ENCODE peak calls at places on chromosome 20, in nine cellular contexts. C is SJSA1, H is AG04450, T is suprapubic skin, E is breast epithelium, Y is substantia nigra, Z is upper lobe of right lung, Q is neural progenitor cell, V is lower lobe of right lung. P is an unnamed sample.
A peak's percentile ranks its signal among the peaks of the same experiment; 100 is the strongest.

GRCh38 chr20:10758446-10758845 is 84.6 kb upstream of the JAG1 start:
- DNase-seq in C (peak; percentile 53), H (no peak), T (no peak), E (no peak), Y (no peak), Z (no peak), Q (no peak), V (no peak), P (no peak)

GRCh38 chr20:38325167-38325566 is 21.1 kb upstream of the LBP start:
- DNase-seq in C (no peak), H (no peak), T (no peak), E (no peak), Y (no peak), Z (no peak), Q (no peak), V (no peak), P (no peak)

GRCh38 chr20:22446613-22447447 is 137.5 kb downstream of the FOXA2 start:
- DNase-seq in C (peak; percentile 47), H (no peak), T (no peak), E (no peak), Y (no peak), Z (no peak), Q (no peak), V (peak; percentile 55), P (no peak)

GRCh38 chr20:23264545-23264944 is 86.0 kb upstream of the NXT1 start:
- DNase-seq in C (no peak), H (no peak), T (no peak), E (no peak), Y (no peak), Z (no peak), Q (no peak), V (no peak), P (no peak)

GRCh38 chr20:2330090-2330695 is 34.4 kb downstream of the TGM3 start:
- DNase-seq in C (no peak), H (no peak), T (no peak), E (no peak), Y (no peak), Z (no peak), Q (no peak), V (no peak), P (no peak)

GRCh38 chr20:54058420-54059139 is 11.8 kb downstream of the BCAS1 start:
- DNase-seq in C (no peak), H (no peak), T (no peak), E (no peak), Y (no peak), Z (no peak), Q (no peak), V (no peak), P (no peak)

GRCh38 chr20:22462975-22463914 is 121.1 kb downstream of the FOXA2 start:
- DNase-seq in C (no peak), H (no peak), T (no peak), E (no peak), Y (no peak), Z (no peak), Q (peak; percentile 37), V (no peak), P (no peak)

GRCh38 chr20:21048841-21049273 is 57.3 kb downstream of the LINC00237 start:
- DNase-seq in C (peak; percentile 15), H (no peak), T (no peak), E (no peak), Y (no peak), Z (peak; percentile 66), Q (peak; percentile 60), V (peak; percentile 52), P (no peak)

GRCh38 chr20:31674895-31675827 is 37.4 kb downstream of the COX4I2 start:
- DNase-seq in C (peak; percentile 66), H (no peak), T (peak; percentile 82), E (no peak), Y (no peak), Z (peak; percentile 76), Q (no peak), V (peak; percentile 83), P (peak; percentile 57)

GRCh38 chr20:12153616-12154015 is 235.9 kb downstream of the BTBD3 start:
- DNase-seq in C (no peak), H (peak; percentile 6), T (no peak), E (no peak), Y (no peak), Z (no peak), Q (no peak), V (no peak), P (no peak)

GRCh38 chr20:11740975-11741374 is 176.7 kb upstream of the BTBD3 start:
- DNase-seq in C (no peak), H (no peak), T (no peak), E (no peak), Y (no peak), Z (no peak), Q (no peak), V (no peak), P (no peak)

GRCh38 chr20:53829086-53829703 is 235.6 kb upstream of the ZNF217 start:
- DNase-seq in C (peak; percentile 95), H (peak; percentile 87), T (no peak), E (no peak), Y (no peak), Z (no peak), Q (no peak), V (no peak), P (no peak)

GRCh38 chr20:52598306-52598705 is 373.9 kb upstream of the TSHZ2 start:
- DNase-seq in C (no peak), H (no peak), T (no peak), E (no peak), Y (no peak), Z (no peak), Q (no peak), V (no peak), P (no peak)

GRCh38 chr20:37343212-37343993 is 2.5 kb upstream of the SRC start:
- DNase-seq in C (no peak), H (no peak), T (no peak), E (peak; percentile 64), Y (no peak), Z (peak; percentile 86), Q (no peak), V (peak; percentile 81), P (no peak)

GRCh38 chr20:1764136-1765033 is 106.8 kb upstream of the SIRPG start:
- DNase-seq in C (peak; percentile 54), H (peak; percentile 62), T (peak; percentile 78), E (peak; percentile 59), Y (no peak), Z (peak; percentile 84), Q (peak; percentile 80), V (peak; percentile 83), P (no peak)

GRCh38 chr20:41141153-41141815 is 3.9 kb downstream of the PLCG1 start:
- DNase-seq in C (no peak), H (no peak), T (no peak), E (no peak), Y (no peak), Z (peak; percentile 66), Q (no peak), V (no peak), P (no peak)

GRCh38 chr20:52446421-52447231 is 255.0 kb upstream of the ZFP64 start:
- DNase-seq in C (no peak), H (peak; percentile 11), T (no peak), E (no peak), Y (no peak), Z (no peak), Q (no peak), V (no peak), P (no peak)

GRCh38 chr20:19328676-19329075 is 116.2 kb downstream of the SLC24A3 start:
- DNase-seq in C (no peak), H (no peak), T (no peak), E (no peak), Y (no peak), Z (no peak), Q (no peak), V (no peak), P (no peak)

GRCh38 chr20:46939031-46939430 is 44.4 kb downstream of the EYA2 start:
- DNase-seq in C (no peak), H (no peak), T (no peak), E (no peak), Y (no peak), Z (no peak), Q (peak; percentile 36), V (no peak), P (no peak)

GRCh38 chr20:31749223-31749622 is 10.1 kb downstream of the TPX2 start:
- DNase-seq in C (no peak), H (no peak), T (no peak), E (no peak), Y (no peak), Z (no peak), Q (no peak), V (no peak), P (no peak)

GRCh38 chr20:38021373-38021772 is 11.9 kb downstream of the TTI1 start:
- DNase-seq in C (peak; percentile 45), H (no peak), T (no peak), E (no peak), Y (no peak), Z (no peak), Q (no peak), V (no peak), P (no peak)

DNA sequence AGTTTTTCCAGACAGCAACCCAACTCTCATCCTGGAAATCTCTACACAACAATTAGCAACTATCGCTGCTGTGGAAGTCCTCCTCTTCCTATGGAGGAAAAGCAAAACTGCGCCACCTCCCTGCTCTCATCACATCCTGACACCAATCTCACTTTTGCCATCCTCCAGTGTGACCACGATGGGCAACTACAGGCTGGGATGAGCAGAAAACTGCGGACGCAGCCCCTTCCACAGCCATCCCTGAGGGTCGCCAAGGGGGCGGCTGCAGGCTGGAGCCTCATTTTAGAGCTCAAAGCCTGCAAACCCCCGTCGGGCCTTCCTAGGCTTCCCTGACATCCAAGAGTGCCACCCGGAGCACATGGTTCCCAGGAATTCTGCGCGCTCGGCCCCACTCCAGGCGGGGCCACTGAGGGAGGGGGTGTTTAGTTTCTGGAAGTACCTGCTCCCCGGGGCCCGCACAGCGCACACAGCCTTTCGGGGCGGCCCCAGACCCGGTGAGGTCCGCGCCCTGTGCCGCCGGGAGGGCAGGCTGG is 1.2 kb downstream of the TCFL5 start:
- DNase-seq in C (no peak), H (no peak), T (no peak), E (peak; percentile 50), Y (no peak), Z (no peak), Q (peak; percentile 33), V (no peak), P (peak; percentile 23)
- H3K27ac ChIP-seq in C (no peak overlapping the region), H (no peak overlapping the region), T (no peak overlapping the region), E (no peak overlapping the region), Y (peak overlapping the region; percentile 59), Z (no peak overlapping the region), Q (no peak overlapping the region), V (no peak overlapping the region), P (no peak overlapping the region)

GRCh38 chr20:50130346-50130703 is 17.4 kb upstream of the UBE2V1 start:
- DNase-seq in C (no peak), H (no peak), T (no peak), E (no peak), Y (no peak), Z (no peak), Q (no peak), V (no peak), P (no peak)
- H3K27ac ChIP-seq in C (no peak overlapping the region), H (peak overlapping the region; percentile 68), T (no peak overlapping the region), E (no peak overlapping the region), Y (no peak overlapping the region), Z (no peak overlapping the region), Q (no peak overlapping the region), V (no peak overlapping the region), P (no peak overlapping the region)

GRCh38 chr20:4633379-4633778 is 88.3 kb upstream of the PRND start:
- DNase-seq in C (peak; percentile 45), H (peak; percentile 7), T (no peak), E (no peak), Y (no peak), Z (no peak), Q (no peak), V (no peak), P (no peak)
- H3K27ac ChIP-seq in C (peak overlapping the region; percentile 51), H (peak overlapping the region; percentile 80), T (no peak overlapping the region), E (no peak overlapping the region), Y (no peak overlapping the region), Z (no peak overlapping the region), Q (no peak overlapping the region), V (no peak overlapping the region), P (no peak overlapping the region)

GRCh38 chr20:50678213-50678898 is 13.0 kb downstream of the RIPOR3 start:
- DNase-seq in C (no peak), H (no peak), T (no peak), E (no peak), Y (no peak), Z (no peak), Q (no peak), V (no peak), P (no peak)
- H3K27ac ChIP-seq in C (no peak overlapping the region), H (no peak overlapping the region), T (no peak overlapping the region), E (no peak overlapping the region), Y (no peak overlapping the region), Z (no peak overlapping the region), Q (no peak overlapping the region), V (no peak overlapping the region), P (no peak overlapping the region)